ENCODE peak calls at places on chromosomes 5 and 9, in four cellular contexts. F is NCI-H1436, C is H54, V is fibroblast of pulmonary artery. X is an unnamed sample.

GRCh38 chr9:130428096-130428665 is 16.6 kb upstream of the ASS1 start:
- DNase-seq in C (no peak), F (no peak), V (no peak), X (no peak)

GRCh38 chr5:155259648-155260047 is 246.1 kb downstream of the KIF4B start:
- DNase-seq in F (no peak), C (no peak), V (no peak), X (no peak)

GRCh38 chr5:150073086-150073625 is 13.2 kb downstream of the CSF1R start:
- DNase-seq in V (no peak), C (no peak), F (no peak), X (no peak)

GRCh38 chr9:98565152-98566135 is 143.3 kb downstream of the GABBR2 start:
- DNase-seq in V (no peak), F (no peak), C (no peak), X (no peak)

GRCh38 chr5:114427204-114427603 is 65.3 kb downstream of the KCNN2 start:
- DNase-seq in C (no peak), F (no peak), V (no peak), X (no peak)

GRCh38 chr5:125412051-125412560 is 665.7 kb upstream of the ZNF608 start:
- DNase-seq in V (peak), F (no peak), C (no peak), X (no peak)

GRCh38 chr5:177426566-177427210 is at the start of gene GRK6:
- DNase-seq in F (no peak), C (peak), V (no peak), X (peak)

GRCh38 chr5:130068988-130069387 is 164.7 kb downstream of the CHSY3 start:
- DNase-seq in V (no peak), C (no peak), F (no peak), X (no peak)

GRCh38 chr5:38208782-38209378 is 49.5 kb upstream of the EGFLAM start:
- DNase-seq in V (peak), C (peak), F (no peak), X (peak)

GRCh38 chr9:21761309-21761901 is 41.0 kb upstream of the MTAP start:
- DNase-seq in C (no peak), F (no peak), V (no peak), X (peak)

GRCh38 chr9:20980713-20981481 is 50.5 kb downstream of the HACD4 start:
- DNase-seq in C (peak), V (peak), F (no peak), X (peak)

GRCh38 chr9:16125637-16126036 is 572.8 kb downstream of the CCDC171 start:
- DNase-seq in C (no peak), V (peak), F (no peak), X (peak)

GRCh38 chr5:141330299-141331080 is at the start of gene PCDHGA1:
- DNase-seq in V (peak), F (peak), C (no peak), X (peak)

GRCh38 chr9:129384138-129384886 is 206.3 kb upstream of the IER5L start:
- DNase-seq in C (no peak), V (no peak), F (no peak), X (no peak)

GRCh38 chr5:58886315-58887207 is 303.7 kb downstream of the RAB3C start:
- DNase-seq in V (peak), C (peak), F (peak), X (peak)

GRCh38 chr5:115190388-115190787 is 20.7 kb upstream of the TRIM36 start:
- DNase-seq in V (no peak), F (no peak), C (no peak), X (no peak)

GRCh38 chr5:36558652-36559051 is 47.8 kb upstream of the SLC1A3 start:
- DNase-seq in C (no peak), F (no peak), V (no peak), X (no peak)

GRCh38 chr9:36817160-36817834 is 216.8 kb downstream of the PAX5 start:
- DNase-seq in F (no peak), V (no peak), C (no peak), X (no peak)

GRCh38 chr9:126723807-126724172 is 81.0 kb upstream of the ZBTB43 start:
- DNase-seq in V (no peak), C (no peak), F (no peak), X (no peak)

GRCh38 chr5:11791777-11792176 is 112.5 kb downstream of the CTNND2 start:
- DNase-seq in C (no peak), F (no peak), V (no peak), X (no peak)

GRCh38 chr5:151751091-151751490 is 7.3 kb downstream of the ATOX1 start:
- DNase-seq in C (no peak), F (no peak), V (no peak), X (peak)

GRCh38 chr5:1351156-1351555 is 6.3 kb upstream of the CLPTM1L start:
- DNase-seq in C (no peak), F (no peak), V (no peak), X (no peak)

GRCh38 chr5:139985733-139986132 is 57.4 kb downstream of the NRG2 start:
- DNase-seq in F (no peak), C (peak), V (peak), X (peak)

GRCh38 chr5:123147741-123148140 is 58.7 kb downstream of the PRDM6 start:
- DNase-seq in V (no peak), C (no peak), F (no peak), X (no peak)

X was measured in fibroblast of mammary gland.